ENCODE peak calls at places on chromosome 5, in four cellular contexts. T, F, I and M are unnamed samples.

GRCh38 chr5:33936004-33936380 is 194 bp upstream of the RXFP3 start:
- DNase-seq in T (peak), F (no peak), I (peak), M (no peak)

GRCh38 chr5:176866913-176867312 is 32.2 kb downstream of the HK3 start:
- DNase-seq in T (no peak), I (no peak), F (no peak), M (no peak)

GRCh38 chr5:6424110-6424659 is 24.5 kb upstream of the UBE2QL1 start:
- DNase-seq in I (no peak), F (no peak), T (no peak), M (no peak)

GRCh38 chr5:141992349-141992963 is 20.4 kb downstream of the GNPDA1 start:
- DNase-seq in F (peak), T (peak), I (peak), M (peak)

GRCh38 chr5:53063791-53064190 is 45.8 kb downstream of the MOCS2 start:
- DNase-seq in F (no peak), T (no peak), I (no peak), M (no peak)

GRCh38 chr5:3348576-3349535 is 246.8 kb upstream of the IRX1 start:
- DNase-seq in F (peak), I (no peak), T (peak), M (peak)

GRCh38 chr5:142743677-142744441 is 26.3 kb upstream of the ARHGAP26 start:
- DNase-seq in T (no peak), F (no peak), I (no peak), M (no peak)

GRCh38 chr5:89282832-89283510 is 400.0 kb upstream of the MEF2C start:
- DNase-seq in I (no peak), F (no peak), T (no peak), M (no peak)

GRCh38 chr5:16493261-16493660 is 27.7 kb upstream of the ZNF622 start:
- DNase-seq in T (no peak), F (no peak), I (no peak), M (no peak)

GRCh38 chr5:150605546-150605945 is 34.9 kb upstream of the SYNPO start:
- DNase-seq in I (no peak), T (no peak), F (no peak), M (no peak)

GRCh38 chr5:75052461-75053285 is at the start of gene GCNT4:
- DNase-seq in T (peak), I (peak), F (peak), M (no peak)

GRCh38 chr5:109863752-109864151 is 174.0 kb downstream of the MAN2A1 start:
- DNase-seq in I (no peak), F (no peak), T (no peak), M (no peak)

GRCh38 chr5:95731571-95732554 is 727 bp downstream of the RHOBTB3 start:
- DNase-seq in I (peak), F (peak), T (peak), M (peak)

GRCh38 chr5:151923865-151924264 is 786 bp downstream of the GLRA1 start:
- DNase-seq in T (no peak), I (peak), F (no peak), M (no peak)

GRCh38 chr5:142325677-142326479 is 1.1 kb upstream of the SPRY4 start:
- DNase-seq in F (peak), I (peak), T (peak), M (no peak)

GRCh38 chr5:40578501-40579451 is 100.9 kb upstream of the PTGER4 start:
- DNase-seq in T (no peak), F (no peak), I (no peak), M (no peak)

GRCh38 chr5:107381189-107381856 is 289.4 kb downstream of the EFNA5 start:
- DNase-seq in I (no peak), T (no peak), F (no peak), M (no peak)

GRCh38 chr5:159657298-159657697 is 259.0 kb upstream of the ADRA1B start:
- DNase-seq in I (no peak), F (no peak), T (no peak), M (no peak)

GRCh38 chr5:30926181-30926580 is 267.3 kb upstream of the CDH6 start:
- DNase-seq in F (no peak), I (no peak), T (no peak), M (no peak)

GRCh38 chr5:74112372-74112875 is 486.4 kb downstream of the ARHGEF28 start:
- DNase-seq in T (no peak), I (no peak), F (no peak), M (no peak)

GRCh38 chr5:80208337-80208736 is 47.5 kb downstream of the SERINC5 start:
- DNase-seq in F (no peak), T (no peak), I (no peak), M (no peak)

GRCh38 chr5:172854451-172854871 is 20.4 kb downstream of the ERGIC1 start:
- DNase-seq in T (peak), I (no peak), F (peak), M (peak)

GRCh38 chr5:6158974-6159863 is 219.1 kb downstream of the MED10 start:
- DNase-seq in F (no peak), T (no peak), I (no peak), M (no peak)

GRCh38 chr5:148957591-148958202 is 105.2 kb downstream of the SH3TC2 start:
- DNase-seq in F (no peak), T (peak), I (peak), M (no peak)

GRCh38 chr5:173039964-173040363 is 16.2 kb upstream of the CREBRF start:
- DNase-seq in F (no peak), T (no peak), I (no peak), M (no peak)

GRCh38 chr5:172688735-172689572 is 47.9 kb downstream of the NEURL1B start:
- DNase-seq in F (peak), I (no peak), T (peak), M (no peak)

GRCh38 chr5:133456933-133457402 is 155.4 kb downstream of the FSTL4 start:
- DNase-seq in T (no peak), I (no peak), F (no peak), M (peak)

GRCh38 chr5:43121565-43122484 is 1.1 kb downstream of the ZNF131 start:
- DNase-seq in F (no peak), I (peak), T (no peak), M (no peak)

GRCh38 chr5:122581629-122582028 is 193.3 kb upstream of the SNX2 start:
- DNase-seq in T (no peak), I (no peak), F (no peak), M (no peak)

GRCh38 chr5:178297751-178298150 is 65.1 kb upstream of the PHYKPL start:
- DNase-seq in I (no peak), T (no peak), F (peak), M (peak)

GRCh38 chr5:96293966-96294886 is 138.8 kb downstream of the PCSK1 start:
- DNase-seq in T (no peak), F (no peak), I (no peak), M (no peak)

GRCh38 chr5:56409331-56410190 is 176.4 kb upstream of the ANKRD55 start:
- DNase-seq in T (peak), F (no peak), I (no peak), M (peak)

GRCh38 chr5:53482717-53483638 is 2.5 kb downstream of the FST start:
- DNase-seq in F (peak), T (peak), I (peak), M (peak)

GRCh38 chr5:27308151-27308550 is 269.8 kb upstream of the CDH9 start:
- DNase-seq in I (no peak), T (no peak), F (no peak), M (no peak)

GRCh38 chr5:674630-675011 is 18.5 kb downstream of the TPPP start:
- DNase-seq in T (peak), F (peak), I (peak), M (no peak)
- TF ChIP-seq POLR2A in T (no peak), F (no peak), I (no peak), M (no peak)

GRCh38 chr5:136087961-136088871 is 44.4 kb upstream of the SMAD5 start:
- DNase-seq in T (peak), F (peak), I (peak), M (peak)
- H3K4me3 ChIP-seq in T (no peak), F (no peak), I (no peak), M (no peak)

DNA sequence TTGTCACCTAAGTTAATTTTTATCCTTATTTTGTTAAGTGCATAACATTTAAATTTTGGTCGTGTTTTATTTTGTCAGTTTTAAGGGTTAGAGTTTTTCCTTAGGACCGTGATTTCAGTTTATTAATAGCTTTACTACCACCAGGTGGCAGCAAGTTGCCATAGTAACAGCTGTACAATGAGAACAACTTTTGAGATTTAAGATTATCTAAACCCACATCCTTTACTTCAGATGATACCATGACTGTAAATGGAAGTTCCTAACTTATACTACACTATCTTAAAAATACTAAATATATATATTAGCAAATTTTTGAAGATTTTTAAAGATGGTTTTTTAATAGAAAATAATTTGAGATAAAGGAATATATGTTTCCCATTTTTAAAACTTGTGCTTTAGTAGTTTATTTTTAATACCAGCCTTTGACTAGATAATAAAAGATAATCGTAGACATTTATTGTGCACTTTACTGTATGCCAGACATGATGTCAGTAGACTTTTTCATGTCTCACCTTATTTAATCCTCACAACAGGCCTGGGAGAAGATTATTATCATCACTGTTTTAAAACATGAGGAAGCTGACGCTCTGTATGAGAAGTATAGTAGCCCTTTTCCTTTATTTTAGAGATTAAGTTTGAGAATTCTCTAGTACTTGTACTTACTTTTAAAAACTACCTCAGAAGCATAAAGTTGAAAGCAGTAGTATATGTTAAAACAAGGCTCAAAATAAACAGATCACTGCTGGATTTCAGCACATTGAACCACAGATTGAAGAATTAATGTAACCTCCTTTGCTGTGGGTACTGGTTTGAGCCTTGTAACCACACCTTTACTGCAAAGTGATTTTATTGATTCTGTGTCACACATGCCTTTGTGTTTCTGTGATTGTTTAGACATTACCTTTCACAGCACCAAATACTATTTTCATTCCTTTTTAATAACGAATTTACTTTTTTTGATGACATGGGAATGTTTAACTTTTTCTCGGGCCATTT is 27.5 kb downstream of the SREK1 start:
- DNase-seq in F (no peak), I (no peak), T (no peak), M (no peak)
- TF ChIP-seq CTCF in F (peak), I (peak), T (peak), M (no peak)

GRCh38 chr5:115169392-115170127 is at the start of gene TRIM36:
- DNase-seq in T (peak), I (peak), F (peak), M (peak)
- TF ChIP-seq POLR2A in T (no peak), I (peak), F (peak), M (no peak)

GRCh38 chr5:12330993-12331588 is 426.8 kb upstream of the CTNND2 start:
- DNase-seq in I (peak), F (no peak), T (no peak), M (no peak)

GRCh38 chr5:12332480-12332879 is 428.2 kb upstream of the CTNND2 start:
- DNase-seq in F (no peak), T (no peak), I (no peak), M (no peak)

GRCh38 chr5:12330381-12330780 is 426.1 kb upstream of the CTNND2 start:
- DNase-seq in F (no peak), I (no peak), T (no peak), M (no peak)

DNA sequence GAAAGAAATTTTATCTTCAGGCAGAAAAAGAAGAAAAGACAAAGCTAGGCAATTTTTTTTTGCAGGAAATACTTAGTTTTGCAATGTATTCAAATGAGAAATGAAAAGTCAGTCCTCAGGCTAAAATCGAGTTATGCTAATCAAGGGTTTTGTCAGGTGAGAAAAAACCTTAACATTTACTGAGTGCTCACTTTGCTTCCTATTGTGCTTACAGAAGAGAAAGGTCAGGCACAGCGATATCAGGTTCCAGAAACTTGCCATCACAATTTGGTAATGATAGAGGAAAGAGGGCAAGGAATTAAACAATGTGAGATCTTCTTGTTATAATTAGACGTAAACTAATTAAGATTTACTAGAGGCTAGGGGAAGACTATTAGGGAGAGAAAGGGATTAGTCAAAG is 431.7 kb upstream of the CTNND2 start:
- DNase-seq in F (no peak), T (no peak), I (no peak), M (no peak)
- H3K4me3 ChIP-seq in F (no peak), T (no peak), I (no peak), M (no peak)